ENCODE peak calls at places on chromosomes 12 and 14, in five cellular contexts. One of them, this sample, is unnamed.

GRCh38 chr12:953776-954175 is 4.3 kb upstream of the RAD52 start:
- DNase-seq in pons: no peak
- DNase-seq in fibroblast of the conjunctiva: peak; percentile 28
- DNase-seq in NCI-H1092: no peak
- DNase-seq in HTR-8/SVneo: peak; percentile 31
- DNase-seq in this sample: no peak

GRCh38 chr14:32399920-32400319 is 70.8 kb downstream of the AKAP6 start:
- DNase-seq in fibroblast of the conjunctiva: no peak
- DNase-seq in pons: no peak
- DNase-seq in HTR-8/SVneo: no peak
- DNase-seq in NCI-H1092: no peak
- DNase-seq in this sample: no peak

GRCh38 chr12:126337556-126337955 is 1272.3 kb downstream of the AACS start:
- DNase-seq in fibroblast of the conjunctiva: peak; percentile 43
- DNase-seq in HTR-8/SVneo: no peak
- DNase-seq in pons: no peak
- DNase-seq in NCI-H1092: no peak
- DNase-seq in this sample: no peak

GRCh38 chr12:4025420-4026358 is 152.5 kb upstream of the PARP11 start:
- DNase-seq in fibroblast of the conjunctiva: no peak
- DNase-seq in pons: no peak
- DNase-seq in NCI-H1092: no peak
- DNase-seq in HTR-8/SVneo: no peak
- DNase-seq in this sample: no peak

GRCh38 chr14:63308723-63309317 is 9.9 kb downstream of the GPHB5 start:
- DNase-seq in pons: no peak
- DNase-seq in NCI-H1092: peak; percentile 26
- DNase-seq in fibroblast of the conjunctiva: no peak
- DNase-seq in HTR-8/SVneo: peak; percentile 60
- DNase-seq in this sample: peak; percentile 1

GRCh38 chr14:49512147-49512551 is 74.0 kb downstream of the RPS29 start:
- DNase-seq in fibroblast of the conjunctiva: no peak
- DNase-seq in pons: no peak
- DNase-seq in NCI-H1092: no peak
- DNase-seq in HTR-8/SVneo: peak; percentile 51
- DNase-seq in this sample: no peak

GRCh38 chr14:30882431-30882830 is 8.1 kb downstream of the COCH start:
- DNase-seq in pons: no peak
- DNase-seq in HTR-8/SVneo: no peak
- DNase-seq in NCI-H1092: no peak
- DNase-seq in fibroblast of the conjunctiva: no peak
- DNase-seq in this sample: no peak

GRCh38 chr12:32125455-32126084 is 18.9 kb downstream of the BICD1 start:
- DNase-seq in NCI-H1092: no peak
- DNase-seq in pons: no peak
- DNase-seq in HTR-8/SVneo: no peak
- DNase-seq in fibroblast of the conjunctiva: no peak
- DNase-seq in this sample: no peak

GRCh38 chr14:61864329-61864898 is 102.2 kb downstream of the SNAPC1 start:
- DNase-seq in NCI-H1092: no peak
- DNase-seq in pons: no peak
- DNase-seq in fibroblast of the conjunctiva: no peak
- DNase-seq in HTR-8/SVneo: no peak
- DNase-seq in this sample: no peak

GRCh38 chr12:92438641-92439396 is 264.0 kb upstream of the PLEKHG7 start:
- DNase-seq in HTR-8/SVneo: no peak
- DNase-seq in pons: no peak
- DNase-seq in NCI-H1092: no peak
- DNase-seq in fibroblast of the conjunctiva: peak; percentile 50
- DNase-seq in this sample: no peak

GRCh38 chr12:71415336-71416231 is 24.0 kb upstream of the LGR5 start:
- DNase-seq in fibroblast of the conjunctiva: peak; percentile 38
- DNase-seq in NCI-H1092: peak; percentile 56
- DNase-seq in pons: peak; percentile 83
- DNase-seq in HTR-8/SVneo: peak; percentile 44
- DNase-seq in this sample: peak; percentile 50

GRCh38 chr12:107513184-107513583 is 172.4 kb upstream of the PWP1 start:
- DNase-seq in HTR-8/SVneo: no peak
- DNase-seq in pons: no peak
- DNase-seq in fibroblast of the conjunctiva: no peak
- DNase-seq in NCI-H1092: no peak
- DNase-seq in this sample: no peak

GRCh38 chr12:54824402-54824801 is 29.9 kb upstream of the MUCL1 start:
- DNase-seq in NCI-H1092: no peak
- DNase-seq in fibroblast of the conjunctiva: no peak
- DNase-seq in HTR-8/SVneo: no peak
- DNase-seq in pons: no peak
- DNase-seq in this sample: no peak

GRCh38 chr12:57765698-57766463 is 997 bp downstream of the CYP27B1 start:
- DNase-seq in NCI-H1092: no peak
- DNase-seq in HTR-8/SVneo: no peak
- DNase-seq in fibroblast of the conjunctiva: no peak
- DNase-seq in pons: no peak
- DNase-seq in this sample: no peak